ENCODE peak calls at places on chromosomes 3 and 15, in four cellular contexts. F is tibial artery, S is heart right ventricle, A is epithelial cell of proximal tubule. O is an unnamed sample.
A peak's percentile ranks its signal among the peaks of the same experiment; 100 is the strongest.

GRCh38 chr3:57627976-57628375 is 30.8 kb upstream of the ARF4 start:
- DNase-seq in F (no peak), A (no peak), S (no peak), O (no peak)

GRCh38 chr3:12999147-13000140 is 73.8 kb downstream of the IQSEC1 start:
- DNase-seq in F (peak; percentile 92), A (no peak), S (peak; percentile 89), O (no peak)

GRCh38 chr3:16126634-16127033 is 47.8 kb upstream of the GALNT15 start:
- DNase-seq in A (no peak), S (no peak), F (no peak), O (no peak)

GRCh38 chr15:40239671-40240618 is 1.1 kb downstream of the PAK6 start:
- DNase-seq in F (no peak), A (no peak), S (no peak), O (no peak)

GRCh38 chr15:40955930-40956542 is 2.8 kb downstream of the CHAC1 start:
- DNase-seq in F (no peak), S (no peak), A (no peak), O (peak; percentile 47)

GRCh38 chr3:132183811-132184210 is 133.4 kb upstream of the ACP3 start:
- DNase-seq in S (no peak), F (no peak), A (no peak), O (no peak)

GRCh38 chr3:96319176-96319575 is 495.2 kb upstream of the EPHA6 start:
- DNase-seq in S (no peak), A (no peak), F (no peak), O (peak; percentile 2)

GRCh38 chr3:194512895-194513601 is 26.2 kb upstream of the ATP13A3 start:
- DNase-seq in S (no peak), F (no peak), A (no peak), O (no peak)

GRCh38 chr3:149720918-149721317 is 31.4 kb downstream of the COMMD2 start:
- DNase-seq in A (no peak), F (no peak), S (no peak), O (no peak)

GRCh38 chr3:149715247-149715646 is 37.0 kb downstream of the COMMD2 start:
- DNase-seq in S (no peak), F (no peak), A (no peak), O (no peak)

GRCh38 chr3:149717391-149718056 is 34.8 kb downstream of the COMMD2 start:
- DNase-seq in A (peak; percentile 25), F (peak; percentile 66), S (peak; percentile 66), O (peak; percentile 86)

GRCh38 chr3:149713730-149714654 is 38.3 kb downstream of the COMMD2 start:
- DNase-seq in A (no peak), F (no peak), S (no peak), O (no peak)

GRCh38 chr3:149716984-149717383 is 35.3 kb downstream of the COMMD2 start:
- DNase-seq in S (no peak), F (no peak), A (no peak), O (no peak)
- H3K4me3 ChIP-seq in S (no peak overlapping the region), F (no peak overlapping the region), A (no peak overlapping the region), O (no peak overlapping the region)

DNA sequence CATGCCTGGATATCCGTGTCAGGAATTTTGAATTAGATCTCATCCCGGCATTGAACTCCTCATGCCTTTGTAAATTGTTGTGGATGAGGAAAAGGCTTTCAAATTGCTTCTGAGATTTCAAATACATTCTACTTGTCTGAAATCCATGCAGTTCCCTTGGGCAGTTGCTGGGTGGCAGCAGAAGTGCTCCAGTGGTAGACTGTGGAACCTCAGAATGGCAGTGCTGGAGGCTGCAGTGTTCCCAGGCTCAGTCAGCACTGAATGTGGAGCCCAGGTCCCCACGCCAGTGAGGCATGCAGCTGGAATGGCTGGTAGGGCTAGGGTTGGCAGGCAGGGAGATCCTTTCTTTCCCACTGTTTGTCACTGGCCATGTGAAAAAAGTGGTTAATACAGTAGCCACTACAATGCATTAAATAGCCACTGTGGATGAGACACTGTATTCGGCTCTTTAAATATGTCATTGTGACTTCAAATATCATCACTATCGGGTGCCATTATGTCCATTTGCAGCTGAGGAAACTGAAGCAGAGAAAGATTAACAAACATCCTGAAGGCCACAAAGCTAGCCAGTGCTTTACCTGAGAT is 98.6 kb downstream of the TPRG1 start:
- DNase-seq in F (no peak), S (peak; percentile 7), A (peak; percentile 50), O (peak; percentile 78)
- TF ChIP-seq CTCF in F (peak; percentile 70), S (no peak), A (peak; percentile 90), O (peak; percentile 75)

GRCh38 chr3:37245003-37245402 is 70.6 kb upstream of the LRRFIP2 start:
- DNase-seq in S (no peak), A (no peak), F (no peak), O (no peak)
- H3K4me3 ChIP-seq in S (peak overlapping the region; percentile 93), A (peak overlapping the region; percentile 91), F (peak overlapping the region; percentile 92), O (peak overlapping the region; percentile 99)

DNA sequence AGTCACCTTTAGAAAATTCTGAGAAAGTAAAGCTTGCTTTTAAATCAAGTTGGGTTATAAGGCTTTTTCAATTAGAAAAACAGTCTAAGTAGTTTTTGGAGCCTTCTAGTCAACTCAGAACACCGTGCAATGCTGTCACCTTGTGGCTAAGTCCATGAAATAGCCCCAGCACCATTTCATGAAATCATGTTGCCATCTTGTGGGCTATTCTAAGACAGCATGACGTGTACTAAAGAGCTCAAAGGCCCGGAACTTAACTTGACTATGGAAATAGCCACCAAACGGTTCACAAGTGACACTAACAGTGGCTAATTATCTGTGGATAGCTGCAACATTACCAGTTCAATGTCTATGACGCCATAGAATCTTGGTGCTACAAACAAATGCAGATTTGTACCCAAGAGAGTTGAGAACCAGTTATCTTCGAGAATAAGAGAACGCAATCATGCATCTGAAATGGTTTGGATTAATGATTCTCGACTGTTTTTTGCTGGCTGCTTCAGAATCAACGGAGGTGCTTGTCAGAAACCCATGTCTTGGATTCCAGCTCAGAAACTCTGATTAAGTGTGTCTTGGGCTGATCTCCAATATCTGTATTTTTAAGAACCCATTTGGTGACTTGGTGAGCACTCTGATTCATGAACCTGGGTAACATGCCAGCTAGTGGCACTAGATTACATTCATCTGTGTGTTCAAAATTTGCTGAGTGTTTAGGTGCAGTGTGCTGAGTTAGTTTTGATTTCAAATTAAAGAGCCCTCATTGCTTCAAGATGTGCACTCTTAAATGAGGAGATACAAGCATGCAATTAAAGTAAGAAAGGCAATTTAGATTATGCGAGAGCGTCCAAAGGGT is 111.2 kb upstream of the MCTP2 start:
- DNase-seq in A (peak; percentile 63), F (peak; percentile 73), S (peak; percentile 73), O (peak; percentile 92)
- TF ChIP-seq CTCF in A (peak; percentile 100), F (peak; percentile 85), S (peak; percentile 77), O (peak; percentile 100)

DNA sequence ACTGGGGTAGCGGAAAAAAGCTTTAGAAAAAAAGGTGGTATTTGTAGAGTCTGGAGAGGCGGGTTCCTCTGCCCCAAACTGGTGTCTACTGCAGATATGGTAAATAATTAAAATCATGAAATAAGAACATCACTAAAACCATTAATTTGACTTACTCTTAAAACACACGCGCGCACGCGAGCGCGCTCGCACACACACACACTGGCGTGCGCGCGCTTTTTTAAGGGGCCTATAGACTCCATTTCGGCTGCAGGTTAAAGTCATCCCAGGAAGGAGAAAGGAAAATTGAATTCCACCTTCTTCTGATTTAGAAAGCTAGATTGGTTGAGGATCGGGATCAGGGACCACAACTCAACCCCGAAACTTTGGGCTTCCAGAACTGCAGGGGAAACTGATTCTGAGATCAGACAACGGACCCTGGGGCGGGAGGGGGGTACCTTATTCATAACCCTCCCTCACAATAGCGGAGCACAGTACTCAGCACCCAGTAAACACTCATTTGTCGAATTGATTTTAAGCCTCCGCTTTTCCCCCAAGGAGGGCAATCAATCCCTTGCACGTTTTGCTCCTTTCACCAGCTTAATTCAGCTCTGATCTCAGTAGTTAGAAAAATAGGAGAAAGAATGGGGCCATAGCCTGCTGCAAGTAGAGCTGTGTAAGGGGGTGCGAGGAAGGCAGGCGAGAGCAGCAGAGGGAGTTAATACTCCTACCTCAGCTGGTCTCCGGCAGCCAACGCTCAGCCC is 510 bp upstream of the LRRC3B start:
- DNase-seq in S (no peak), F (no peak), A (no peak), O (no peak)
- H3K4me3 ChIP-seq in S (peak overlapping the region; percentile 47), F (peak overlapping the region; percentile 42), A (no peak overlapping the region), O (no peak overlapping the region)

DNA sequence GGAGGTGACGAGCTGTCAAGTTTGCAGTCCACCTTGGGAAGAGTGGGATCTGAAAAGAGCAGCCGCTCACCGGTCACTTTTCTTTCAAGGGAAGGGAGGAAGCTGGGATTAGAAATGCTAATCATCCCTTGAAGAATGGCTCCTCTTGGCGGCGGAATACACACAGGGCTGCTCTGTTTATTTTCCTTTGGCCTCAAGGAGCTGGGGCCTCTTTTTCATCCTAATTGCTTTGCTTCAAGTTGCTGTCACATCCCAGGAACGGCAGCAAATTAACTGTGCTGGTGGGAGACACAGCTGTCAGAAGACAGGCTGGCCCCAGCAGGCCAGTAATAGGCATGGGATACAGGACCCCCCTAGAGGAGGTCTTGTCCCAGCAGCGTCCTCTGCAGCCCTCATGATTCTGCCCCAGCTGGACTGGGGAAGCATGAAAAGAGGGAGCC is 6.7 kb downstream of the KBTBD13 start:
- DNase-seq in S (no peak), A (no peak), F (no peak), O (peak; percentile 44)
- TF ChIP-seq CTCF in S (no peak), A (peak; percentile 26), F (peak; percentile 43), O (peak; percentile 39)

DNA sequence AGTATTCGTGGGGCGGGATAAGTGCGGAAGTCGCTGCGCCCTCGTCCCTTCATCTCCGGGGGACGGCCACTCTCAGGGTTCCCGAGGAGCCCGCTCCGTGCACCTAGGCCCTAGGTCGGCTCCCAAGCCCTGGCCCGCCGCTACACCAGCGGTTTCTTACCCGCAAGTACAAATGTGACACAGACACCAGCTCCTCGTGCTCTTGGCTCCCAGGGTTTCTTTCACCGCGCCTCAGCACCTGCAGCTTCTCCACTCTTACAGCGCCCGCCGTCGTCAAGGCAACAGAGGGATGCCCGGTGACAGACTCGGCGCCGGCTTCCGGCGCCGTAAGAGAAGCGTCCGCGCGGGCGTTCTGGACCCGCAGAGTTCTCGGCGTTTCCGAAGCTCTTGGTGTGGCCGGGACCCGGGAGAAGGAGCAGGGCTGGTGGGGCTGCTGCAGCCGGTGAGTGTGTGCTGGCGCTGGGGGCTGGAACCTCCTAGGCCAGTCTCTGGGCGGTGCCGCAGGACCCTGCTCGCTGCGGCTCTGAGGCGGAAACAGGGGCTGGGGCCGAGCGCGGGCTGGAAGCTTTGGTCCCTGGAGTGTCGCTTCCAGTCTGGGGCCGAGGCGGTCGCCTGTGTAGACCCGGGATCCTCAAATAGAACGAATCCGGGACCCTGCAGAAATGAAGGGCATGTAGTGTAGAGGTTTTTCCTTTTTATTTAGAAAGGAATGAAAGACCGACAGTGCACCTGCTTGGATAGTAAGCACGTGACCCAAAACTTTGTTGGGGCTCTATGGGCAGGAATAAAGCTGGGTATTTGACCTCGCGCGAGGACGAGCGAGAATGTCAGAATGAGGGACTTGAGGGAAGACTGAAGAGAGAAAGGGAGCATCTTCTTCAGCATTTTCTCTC is 155.4 kb upstream of the GOLGA6L4 start:
- DNase-seq in A (no peak), F (peak; percentile 22), S (peak; percentile 3), O (peak; percentile 10)
- H3K4me3 ChIP-seq in A (peak overlapping the region; percentile 60), F (peak overlapping the region; percentile 52), S (peak overlapping the region; percentile 51), O (peak overlapping the region; percentile 45)